ENCODE peak calls at places on chromosomes 12 and 14, in six cellular contexts. One of them, this sample, is unnamed.

GRCh38 chr12:122021193-122021821 is 377 bp upstream of the BCL7A start:
- DNase-seq in posterior vena cava: no peak
- DNase-seq in stromal cell of bone marrow: no peak
- DNase-seq in ecto neural progenitor cell: no peak
- DNase-seq in iris pigment epithelial cell: peak
- DNase-seq in stimulated activated CD4-positive, alpha-beta T cell treated with anti-CD3 and anti-CD28 coated beads, Interleukin-2, amount 100 ng/mL, for 24 hours: no peak
- DNase-seq in this sample: peak

GRCh38 chr12:65670775-65671174 is 153.5 kb upstream of the HMGA2 start:
- DNase-seq in posterior vena cava: no peak
- DNase-seq in stromal cell of bone marrow: no peak
- DNase-seq in ecto neural progenitor cell: no peak
- DNase-seq in iris pigment epithelial cell: peak
- DNase-seq in stimulated activated CD4-positive, alpha-beta T cell treated with anti-CD3 and anti-CD28 coated beads, Interleukin-2, amount 100 ng/mL, for 24 hours: no peak
- DNase-seq in this sample: no peak

GRCh38 chr14:60093606-60094005 is 1.9 kb downstream of the PCNX4 start:
- DNase-seq in posterior vena cava: no peak
- DNase-seq in stromal cell of bone marrow: no peak
- DNase-seq in ecto neural progenitor cell: no peak
- DNase-seq in iris pigment epithelial cell: peak
- DNase-seq in stimulated activated CD4-positive, alpha-beta T cell treated with anti-CD3 and anti-CD28 coated beads, Interleukin-2, amount 100 ng/mL, for 24 hours: no peak
- DNase-seq in this sample: no peak

GRCh38 chr14:90698379-90698869 is 117.8 kb downstream of the TTC7B start:
- DNase-seq in posterior vena cava: no peak
- DNase-seq in stromal cell of bone marrow: peak
- DNase-seq in ecto neural progenitor cell: no peak
- DNase-seq in iris pigment epithelial cell: peak
- DNase-seq in stimulated activated CD4-positive, alpha-beta T cell treated with anti-CD3 and anti-CD28 coated beads, Interleukin-2, amount 100 ng/mL, for 24 hours: no peak
- DNase-seq in this sample: peak

GRCh38 chr14:75628816-75629215 is 31.9 kb downstream of the ERG28 start:
- DNase-seq in posterior vena cava: no peak
- DNase-seq in stromal cell of bone marrow: no peak
- DNase-seq in ecto neural progenitor cell: no peak
- DNase-seq in iris pigment epithelial cell: no peak
- DNase-seq in stimulated activated CD4-positive, alpha-beta T cell treated with anti-CD3 and anti-CD28 coated beads, Interleukin-2, amount 100 ng/mL, for 24 hours: no peak
- DNase-seq in this sample: no peak

GRCh38 chr12:45713108-45713507 is 16.4 kb upstream of the ARID2 start:
- DNase-seq in posterior vena cava: no peak
- DNase-seq in stromal cell of bone marrow: no peak
- DNase-seq in ecto neural progenitor cell: no peak
- DNase-seq in iris pigment epithelial cell: peak
- DNase-seq in stimulated activated CD4-positive, alpha-beta T cell treated with anti-CD3 and anti-CD28 coated beads, Interleukin-2, amount 100 ng/mL, for 24 hours: no peak
- DNase-seq in this sample: no peak

GRCh38 chr12:14416658-14417057 is 51.2 kb downstream of the ATF7IP start:
- DNase-seq in posterior vena cava: no peak
- DNase-seq in stromal cell of bone marrow: peak
- DNase-seq in ecto neural progenitor cell: peak
- DNase-seq in iris pigment epithelial cell: peak
- DNase-seq in stimulated activated CD4-positive, alpha-beta T cell treated with anti-CD3 and anti-CD28 coated beads, Interleukin-2, amount 100 ng/mL, for 24 hours: no peak
- DNase-seq in this sample: no peak

GRCh38 chr14:67729072-67729561 is 27.4 kb downstream of the RDH12 start:
- DNase-seq in posterior vena cava: no peak
- DNase-seq in stromal cell of bone marrow: no peak
- DNase-seq in ecto neural progenitor cell: peak
- DNase-seq in iris pigment epithelial cell: no peak
- DNase-seq in stimulated activated CD4-positive, alpha-beta T cell treated with anti-CD3 and anti-CD28 coated beads, Interleukin-2, amount 100 ng/mL, for 24 hours: no peak
- DNase-seq in this sample: no peak

GRCh38 chr12:132158677-132159554 is 14.7 kb downstream of the NOC4L start:
- DNase-seq in posterior vena cava: peak
- DNase-seq in stromal cell of bone marrow: no peak
- DNase-seq in ecto neural progenitor cell: no peak
- DNase-seq in iris pigment epithelial cell: no peak
- DNase-seq in stimulated activated CD4-positive, alpha-beta T cell treated with anti-CD3 and anti-CD28 coated beads, Interleukin-2, amount 100 ng/mL, for 24 hours: no peak
- DNase-seq in this sample: peak

GRCh38 chr14:54864526-54864925 is 38.1 kb downstream of the GCH1 start:
- DNase-seq in posterior vena cava: no peak
- DNase-seq in stromal cell of bone marrow: no peak
- DNase-seq in ecto neural progenitor cell: no peak
- DNase-seq in iris pigment epithelial cell: peak
- DNase-seq in stimulated activated CD4-positive, alpha-beta T cell treated with anti-CD3 and anti-CD28 coated beads, Interleukin-2, amount 100 ng/mL, for 24 hours: no peak
- DNase-seq in this sample: no peak

GRCh38 chr14:36096090-36096489 is 80.4 kb downstream of the PTCSC3 start:
- DNase-seq in posterior vena cava: no peak
- DNase-seq in stromal cell of bone marrow: peak
- DNase-seq in ecto neural progenitor cell: no peak
- DNase-seq in iris pigment epithelial cell: no peak
- DNase-seq in stimulated activated CD4-positive, alpha-beta T cell treated with anti-CD3 and anti-CD28 coated beads, Interleukin-2, amount 100 ng/mL, for 24 hours: no peak
- DNase-seq in this sample: no peak